ENCODE peak calls at places on chromosomes 13 and 19, in four cellular contexts. One of them, this sample, is unnamed.

GRCh38 chr13:79901336-79901735 is 420.4 kb downstream of the NDFIP2 start:
- DNase-seq in fibroblast of the aortic adventitia: no peak
- DNase-seq in omental fat pad: no peak
- DNase-seq in foreskin fibroblast: peak; percentile 38
- DNase-seq in this sample: no peak

GRCh38 chr13:32150794-32151193 is 119.2 kb downstream of the FRY start:
- DNase-seq in fibroblast of the aortic adventitia: peak; percentile 95
- DNase-seq in omental fat pad: no peak
- DNase-seq in foreskin fibroblast: peak; percentile 18
- DNase-seq in this sample: peak; percentile 43

GRCh38 chr13:94054159-94054558 is 425.3 kb downstream of the DCT start:
- DNase-seq in fibroblast of the aortic adventitia: no peak
- DNase-seq in omental fat pad: no peak
- DNase-seq in foreskin fibroblast: no peak
- DNase-seq in this sample: no peak

GRCh38 chr13:99656843-99657506 is 155.7 kb downstream of the TM9SF2 start:
- DNase-seq in fibroblast of the aortic adventitia: no peak
- DNase-seq in omental fat pad: no peak
- DNase-seq in foreskin fibroblast: no peak
- DNase-seq in this sample: no peak

GRCh38 chr13:25469179-25469545 is 97.4 kb downstream of the ATP8A2 start:
- DNase-seq in fibroblast of the aortic adventitia: no peak
- DNase-seq in omental fat pad: no peak
- DNase-seq in foreskin fibroblast: no peak
- DNase-seq in this sample: no peak

GRCh38 chr13:111658150-111659100 is 338.0 kb downstream of the TEX29 start:
- DNase-seq in fibroblast of the aortic adventitia: no peak
- DNase-seq in omental fat pad: no peak
- DNase-seq in foreskin fibroblast: no peak
- DNase-seq in this sample: no peak

GRCh38 chr13:30466841-30467252 is 1.1 kb upstream of the HMGB1 start:
- DNase-seq in fibroblast of the aortic adventitia: no peak
- DNase-seq in omental fat pad: no peak
- DNase-seq in foreskin fibroblast: no peak
- DNase-seq in this sample: no peak

GRCh38 chr13:98199480-98199879 is 22.4 kb upstream of the RNF113B start:
- DNase-seq in fibroblast of the aortic adventitia: no peak
- DNase-seq in omental fat pad: no peak
- DNase-seq in foreskin fibroblast: no peak
- DNase-seq in this sample: no peak

GRCh38 chr19:15672580-15673175 is at the start of gene CYP4F12:
- DNase-seq in fibroblast of the aortic adventitia: peak; percentile 35
- DNase-seq in omental fat pad: peak; percentile 55
- DNase-seq in foreskin fibroblast: peak; percentile 3
- DNase-seq in this sample: no peak

GRCh38 chr19:628168-628567 is 5.2 kb downstream of the POLRMT start:
- DNase-seq in fibroblast of the aortic adventitia: no peak
- DNase-seq in omental fat pad: no peak
- DNase-seq in foreskin fibroblast: no peak
- DNase-seq in this sample: no peak

GRCh38 chr13:93002071-93002470 is 224.5 kb upstream of the GPC6 start:
- DNase-seq in fibroblast of the aortic adventitia: no peak
- DNase-seq in omental fat pad: no peak
- DNase-seq in foreskin fibroblast: peak; percentile 46
- DNase-seq in this sample: no peak

GRCh38 chr13:106997219-106997618 is 429.3 kb upstream of the ARGLU1 start:
- DNase-seq in fibroblast of the aortic adventitia: no peak
- DNase-seq in omental fat pad: no peak
- DNase-seq in foreskin fibroblast: no peak
- DNase-seq in this sample: no peak

GRCh38 chr19:49142866-49143335 is 12.3 kb downstream of the HRC start:
- DNase-seq in fibroblast of the aortic adventitia: peak; percentile 87
- DNase-seq in omental fat pad: peak; percentile 73
- DNase-seq in foreskin fibroblast: peak; percentile 86
- DNase-seq in this sample: peak; percentile 70

GRCh38 chr19:39795001-39795400 is 16.3 kb downstream of the LEUTX start:
- DNase-seq in fibroblast of the aortic adventitia: no peak
- DNase-seq in omental fat pad: no peak
- DNase-seq in foreskin fibroblast: no peak
- DNase-seq in this sample: no peak

GRCh38 chr13:74669149-74669548 is 534.9 kb upstream of the KLF12 start:
- DNase-seq in fibroblast of the aortic adventitia: no peak
- DNase-seq in omental fat pad: no peak
- DNase-seq in foreskin fibroblast: no peak
- DNase-seq in this sample: no peak

GRCh38 chr19:47110521-47111080 is 3.0 kb downstream of the ZC3H4 start:
- DNase-seq in fibroblast of the aortic adventitia: no peak
- DNase-seq in omental fat pad: no peak
- DNase-seq in foreskin fibroblast: no peak
- DNase-seq in this sample: no peak

GRCh38 chr19:19059837-19060611 is 3.8 kb upstream of the SLC25A42 start:
- DNase-seq in fibroblast of the aortic adventitia: no peak
- DNase-seq in omental fat pad: no peak
- DNase-seq in foreskin fibroblast: no peak
- DNase-seq in this sample: no peak
- TF ChIP-seq CTCF in fibroblast of the aortic adventitia: no peak
- TF ChIP-seq CTCF in omental fat pad: no peak
- TF ChIP-seq CTCF in foreskin fibroblast: no peak
- TF ChIP-seq CTCF in this sample: no peak

DNA sequence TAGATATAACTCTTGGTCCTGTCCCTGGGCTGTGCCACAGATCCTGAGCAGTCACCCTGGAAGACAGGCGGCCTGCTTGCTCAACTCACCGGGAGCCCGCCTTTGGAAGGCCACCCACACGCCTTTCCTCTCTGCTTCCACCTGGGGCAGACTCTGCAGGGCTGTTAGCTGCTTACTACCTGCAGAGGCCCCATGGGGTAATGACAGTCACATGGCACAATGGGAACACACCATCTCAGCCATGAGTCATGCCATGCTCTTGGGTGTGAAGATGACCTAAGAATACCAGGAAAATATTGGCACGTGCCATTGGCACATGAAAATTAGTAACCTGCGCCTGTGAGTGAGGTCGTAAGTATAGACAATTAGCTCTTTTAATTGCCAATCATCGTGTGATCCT is 108.6 kb downstream of the COL4A2 start:
- DNase-seq in fibroblast of the aortic adventitia: no peak
- DNase-seq in omental fat pad: no peak
- DNase-seq in foreskin fibroblast: no peak
- DNase-seq in this sample: no peak
- TF ChIP-seq CTCF in fibroblast of the aortic adventitia: peak; percentile 4
- TF ChIP-seq CTCF in omental fat pad: no peak
- TF ChIP-seq CTCF in foreskin fibroblast: no peak
- TF ChIP-seq CTCF in this sample: no peak

DNA sequence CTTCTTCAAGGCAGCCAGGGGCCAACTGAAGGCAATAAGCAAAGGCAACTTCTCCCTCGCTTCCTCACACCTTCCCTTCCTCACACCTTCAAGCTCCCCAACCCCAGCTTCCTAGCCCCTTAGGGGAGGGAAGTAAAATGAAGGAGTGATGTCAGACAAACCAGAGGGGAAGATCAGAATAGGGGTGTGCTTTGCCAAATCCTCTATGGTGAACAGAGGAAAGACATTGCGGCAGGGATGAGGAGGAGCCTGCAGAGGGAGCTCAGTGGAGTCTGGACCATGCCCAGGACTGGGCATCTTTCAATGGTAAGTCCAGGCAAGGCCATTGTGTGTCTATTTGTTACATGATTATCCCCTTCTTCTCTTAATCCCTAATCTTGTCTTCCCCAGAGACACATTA is 164.0 kb downstream of the TSHZ3 start:
- DNase-seq in fibroblast of the aortic adventitia: no peak
- DNase-seq in omental fat pad: no peak
- DNase-seq in foreskin fibroblast: no peak
- DNase-seq in this sample: no peak
- TF ChIP-seq CTCF in fibroblast of the aortic adventitia: no peak
- TF ChIP-seq CTCF in omental fat pad: no peak
- TF ChIP-seq CTCF in foreskin fibroblast: no peak
- TF ChIP-seq CTCF in this sample: peak; percentile 1

GRCh38 chr19:35741216-35741541 is 1.1 kb downstream of the IGFLR1 start:
- DNase-seq in fibroblast of the aortic adventitia: no peak
- DNase-seq in omental fat pad: no peak
- DNase-seq in foreskin fibroblast: no peak
- DNase-seq in this sample: no peak
- TF ChIP-seq CTCF in fibroblast of the aortic adventitia: peak; percentile 0
- TF ChIP-seq CTCF in omental fat pad: no peak
- TF ChIP-seq CTCF in foreskin fibroblast: no peak
- TF ChIP-seq CTCF in this sample: no peak

GRCh38 chr19:58406818-58407657 is 1.4 kb upstream of the ZNF584 start:
- DNase-seq in fibroblast of the aortic adventitia: no peak
- DNase-seq in omental fat pad: no peak
- DNase-seq in foreskin fibroblast: no peak
- DNase-seq in this sample: no peak
- TF ChIP-seq CTCF in fibroblast of the aortic adventitia: peak; percentile 33
- TF ChIP-seq CTCF in omental fat pad: no peak
- TF ChIP-seq CTCF in foreskin fibroblast: peak; percentile 38
- TF ChIP-seq CTCF in this sample: peak; percentile 21

GRCh38 chr19:44729516-44730033 is 18.9 kb upstream of the BCL3 start:
- DNase-seq in fibroblast of the aortic adventitia: no peak
- DNase-seq in omental fat pad: no peak
- DNase-seq in foreskin fibroblast: no peak
- DNase-seq in this sample: no peak

GRCh38 chr19:44732235-44733014 is 16.1 kb upstream of the BCL3 start:
- DNase-seq in fibroblast of the aortic adventitia: no peak
- DNase-seq in omental fat pad: no peak
- DNase-seq in foreskin fibroblast: no peak
- DNase-seq in this sample: no peak

GRCh38 chr19:44731081-44731480 is 17.4 kb upstream of the BCL3 start:
- DNase-seq in fibroblast of the aortic adventitia: no peak
- DNase-seq in omental fat pad: no peak
- DNase-seq in foreskin fibroblast: no peak
- DNase-seq in this sample: no peak

GRCh38 chr19:44734357-44734756 is 14.2 kb upstream of the BCL3 start:
- DNase-seq in fibroblast of the aortic adventitia: no peak
- DNase-seq in omental fat pad: no peak
- DNase-seq in foreskin fibroblast: no peak
- DNase-seq in this sample: no peak

GRCh38 chr19:44731622-44732021 is 16.9 kb upstream of the BCL3 start:
- DNase-seq in fibroblast of the aortic adventitia: no peak
- DNase-seq in omental fat pad: no peak
- DNase-seq in foreskin fibroblast: no peak
- DNase-seq in this sample: no peak
- TF ChIP-seq CTCF in fibroblast of the aortic adventitia: no peak
- TF ChIP-seq CTCF in omental fat pad: no peak
- TF ChIP-seq CTCF in foreskin fibroblast: no peak
- TF ChIP-seq CTCF in this sample: no peak

DNA sequence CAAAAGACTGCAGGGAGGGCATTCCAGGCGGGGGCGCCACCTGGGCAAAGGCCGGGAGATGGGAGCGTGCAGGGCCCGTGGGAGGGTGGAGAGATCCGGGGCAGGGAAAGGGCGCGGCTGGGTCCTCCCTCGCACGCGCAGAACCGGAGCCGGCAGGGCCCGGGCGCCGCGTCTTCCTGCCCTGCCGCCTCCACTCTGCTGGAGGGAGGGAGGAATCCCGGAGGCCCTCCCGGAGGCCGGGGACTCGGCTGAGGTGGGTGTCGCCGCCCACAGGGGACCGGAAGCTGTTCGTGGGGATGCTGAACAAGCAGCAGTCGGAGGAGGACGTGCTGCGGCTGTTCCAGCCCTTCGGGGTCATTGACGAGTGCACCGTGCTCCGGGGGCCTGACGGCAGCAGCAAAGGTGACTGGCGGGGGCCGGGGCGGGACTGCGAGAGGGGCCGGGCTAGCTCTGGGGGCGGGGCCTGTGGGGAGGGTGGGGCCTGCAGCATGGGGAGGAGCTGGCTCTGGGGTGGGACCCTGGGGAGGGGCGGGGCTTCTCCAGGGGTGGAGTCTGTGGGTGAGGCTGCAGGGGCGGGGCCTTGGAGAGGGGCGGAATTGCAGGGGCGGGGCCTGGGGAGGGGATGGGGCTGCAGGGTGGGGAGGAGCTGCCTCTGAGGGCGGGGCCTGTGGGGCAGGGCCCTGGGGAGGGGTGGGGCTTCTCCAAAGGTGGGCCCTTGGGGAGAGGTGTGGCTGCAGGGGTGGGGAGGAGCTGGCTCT is 51.3 kb downstream of the CELF5 start:
- DNase-seq in fibroblast of the aortic adventitia: peak; percentile 64
- DNase-seq in omental fat pad: peak; percentile 44
- DNase-seq in foreskin fibroblast: peak; percentile 66
- DNase-seq in this sample: peak; percentile 46
- TF ChIP-seq CTCF in fibroblast of the aortic adventitia: no peak
- TF ChIP-seq CTCF in omental fat pad: no peak
- TF ChIP-seq CTCF in foreskin fibroblast: peak; percentile 46
- TF ChIP-seq CTCF in this sample: no peak